ENCODE peak calls at places on chromosomes 16 and 17, in five cellular contexts. One of them, this sample, is unnamed.
A peak's percentile ranks its signal among the peaks of the same experiment; 100 is the strongest.

GRCh38 chr16:49924078-49924477 is 68.2 kb upstream of the ZNF423 start:
- DNase-seq in GM03348: no peak
- DNase-seq in C1 segment of cervical spinal cord: no peak
- DNase-seq in HCT116: peak; percentile 27
- DNase-seq in GM12891: no peak
- DNase-seq in this sample: no peak

GRCh38 chr17:58525239-58525638 is 10.8 kb upstream of the MTMR4 start:
- DNase-seq in C1 segment of cervical spinal cord: no peak
- DNase-seq in GM03348: peak; percentile 88
- DNase-seq in GM12891: no peak
- DNase-seq in HCT116: no peak
- DNase-seq in this sample: no peak

GRCh38 chr16:23252310-23252709 is 49.8 kb upstream of the SCNN1B start:
- DNase-seq in HCT116: no peak
- DNase-seq in GM03348: no peak
- DNase-seq in GM12891: no peak
- DNase-seq in C1 segment of cervical spinal cord: no peak
- DNase-seq in this sample: no peak

GRCh38 chr16:72284042-72284789 is 112.3 kb upstream of the PMFBP1 start:
- DNase-seq in GM12891: no peak
- DNase-seq in C1 segment of cervical spinal cord: no peak
- DNase-seq in HCT116: no peak
- DNase-seq in GM03348: no peak
- DNase-seq in this sample: no peak

GRCh38 chr17:79027925-79028491 is 4.0 kb downstream of the C1QTNF1 start:
- DNase-seq in GM03348: peak; percentile 38
- DNase-seq in HCT116: no peak
- DNase-seq in C1 segment of cervical spinal cord: no peak
- DNase-seq in GM12891: no peak
- DNase-seq in this sample: no peak

GRCh38 chr17:14803781-14804180 is 461.3 kb downstream of the PMP22 start:
- DNase-seq in HCT116: no peak
- DNase-seq in C1 segment of cervical spinal cord: peak; percentile 10
- DNase-seq in GM03348: peak; percentile 29
- DNase-seq in GM12891: no peak
- DNase-seq in this sample: no peak

GRCh38 chr16:19588661-19589060 is 33.2 kb downstream of the VPS35L start:
- DNase-seq in HCT116: no peak
- DNase-seq in GM03348: peak; percentile 44
- DNase-seq in GM12891: no peak
- DNase-seq in C1 segment of cervical spinal cord: no peak
- DNase-seq in this sample: no peak

GRCh38 chr16:79329163-79329521 is 271.4 kb downstream of the MAF start:
- DNase-seq in HCT116: no peak
- DNase-seq in C1 segment of cervical spinal cord: no peak
- DNase-seq in GM12891: no peak
- DNase-seq in GM03348: no peak
- DNase-seq in this sample: no peak

GRCh38 chr17:18183334-18184142 is at the start of gene ALKBH5:
- DNase-seq in GM03348: peak; percentile 100
- DNase-seq in C1 segment of cervical spinal cord: peak; percentile 97
- DNase-seq in HCT116: peak; percentile 99
- DNase-seq in GM12891: peak; percentile 98
- DNase-seq in this sample: peak; percentile 99